ENCODE peak calls at places on chromosome 9, in six cellular contexts. J is upper lobe of right lung, I is GM23248, D is psoas muscle, R is stomach, U is lower lobe of right lung. T is an unnamed sample.
A peak's percentile ranks its signal among the peaks of the same experiment; 100 is the strongest.

GRCh38 chr9:130328349-130328801 is 62.8 kb downstream of the HMCN2 start:
- DNase-seq in U (no peak), J (peak; percentile 62), I (peak; percentile 65), R (peak; percentile 37), D (peak; percentile 64), T (no peak)

GRCh38 chr9:93600504-93600903 is 24.1 kb downstream of the PHF2 start:
- DNase-seq in J (no peak), D (no peak), R (no peak), U (no peak), I (no peak), T (no peak)

GRCh38 chr9:19682416-19682815 is 106.4 kb downstream of the SLC24A2 start:
- DNase-seq in J (no peak), R (no peak), U (no peak), D (no peak), I (no peak), T (no peak)

GRCh38 chr9:101536938-101537337 is 3.3 kb downstream of the RNF20 start:
- DNase-seq in J (no peak), U (no peak), D (no peak), R (no peak), I (peak; percentile 43), T (no peak)

GRCh38 chr9:112322701-112323377 is 10.6 kb downstream of the PTBP3 start:
- DNase-seq in I (no peak), J (no peak), R (no peak), D (no peak), U (no peak), T (no peak)

GRCh38 chr9:81682797-81683196 is 6.5 kb downstream of the TLE1 start:
- DNase-seq in I (no peak), J (no peak), D (no peak), U (no peak), R (peak; percentile 81), T (no peak)

GRCh38 chr9:93188426-93189368 is 4.8 kb downstream of the WNK2 start:
- DNase-seq in D (no peak), U (no peak), J (no peak), I (no peak), R (no peak), T (no peak)

GRCh38 chr9:34157898-34158297 is 20.9 kb upstream of the UBAP1 start:
- DNase-seq in I (no peak), U (no peak), J (no peak), D (no peak), R (no peak), T (no peak)

GRCh38 chr9:110746211-110746930 is 77.8 kb downstream of the MUSK start:
- DNase-seq in I (no peak), U (no peak), D (no peak), J (no peak), R (no peak), T (no peak)

GRCh38 chr9:96009690-96010477 is 134.4 kb downstream of the ERCC6L2 start:
- DNase-seq in R (no peak), J (no peak), I (no peak), D (no peak), U (no peak), T (no peak)

GRCh38 chr9:92954078-92954861 is 6.9 kb downstream of the FGD3 start:
- DNase-seq in D (no peak), I (peak; percentile 30), R (peak; percentile 71), U (no peak), J (peak; percentile 48), T (peak; percentile 39)

GRCh38 chr9:71729816-71730526 is 38.3 kb downstream of the CEMIP2 start:
- DNase-seq in D (no peak), I (no peak), J (no peak), U (no peak), R (no peak), T (no peak)

GRCh38 chr9:131276891-131277672 is 772 bp upstream of the FAM78A start:
- DNase-seq in I (peak; percentile 32), R (no peak), J (no peak), U (no peak), D (no peak), T (no peak)

GRCh38 chr9:94039786-94040185 is 44.5 kb upstream of the PTPDC1 start:
- DNase-seq in J (no peak), R (no peak), D (no peak), I (no peak), U (no peak), T (no peak)

GRCh38 chr9:36063804-36064447 is 27.2 kb downstream of the RECK start:
- DNase-seq in I (peak; percentile 73), D (no peak), R (no peak), J (no peak), U (no peak), T (no peak)

GRCh38 chr9:6910032-6910431 is 152.3 kb downstream of the KDM4C start:
- DNase-seq in D (no peak), I (peak; percentile 51), U (no peak), R (no peak), J (no peak), T (no peak)

GRCh38 chr9:95008151-95008771 is 281.8 kb downstream of the AOPEP start:
- DNase-seq in U (peak; percentile 53), I (peak; percentile 45), D (no peak), R (no peak), J (no peak), T (no peak)

GRCh38 chr9:120868339-120868675 is 8.7 kb downstream of the PHF19 start:
- DNase-seq in J (no peak), I (peak; percentile 82), D (no peak), U (no peak), R (no peak), T (no peak)

GRCh38 chr9:2726620-2727335 is 9.5 kb downstream of the KCNV2 start:
- DNase-seq in I (peak; percentile 82), D (no peak), J (no peak), R (no peak), U (no peak), T (no peak)

GRCh38 chr9:109507421-109507838 is 9.3 kb upstream of the PTPN3 start:
- DNase-seq in I (peak; percentile 89), U (no peak), D (peak; percentile 71), R (no peak), J (no peak), T (peak; percentile 67)

GRCh38 chr9:99249619-99250018 is 27.5 kb downstream of the SEC61B start:
- DNase-seq in I (peak; percentile 28), J (no peak), U (no peak), D (no peak), R (no peak), T (no peak)

GRCh38 chr9:31840702-31841101 is 543.7 kb upstream of the ACO1 start:
- DNase-seq in R (no peak), D (no peak), U (no peak), I (no peak), J (no peak), T (no peak)

GRCh38 chr9:120621941-120622340 is 42.0 kb upstream of the CDK5RAP2 start:
- DNase-seq in J (no peak), U (no peak), R (no peak), I (no peak), D (no peak), T (no peak)

GRCh38 chr9:88421348-88421747 is 33.1 kb downstream of the SPIN1 start:
- DNase-seq in U (no peak), R (no peak), I (no peak), D (no peak), J (no peak), T (no peak)
- H3K36me3 ChIP-seq in U (peaks cover 9% of the 10 kb centered on the region), R (peaks cover 55% of the 10 kb centered on the region), I (peaks cover 17% of the 10 kb centered on the region), D (peaks cover 5% of the 10 kb centered on the region), J (peaks cover 14% of the 10 kb centered on the region), T (no peaks in the 10 kb centered on the region)

GRCh38 chr9:137219757-137220316 is 2.2 kb downstream of the RNF208 start:
- DNase-seq in U (no peak), D (no peak), I (no peak), R (no peak), J (no peak), T (no peak)
- H3K27ac ChIP-seq in U (no peak overlapping the region), D (no peak overlapping the region), I (no peak overlapping the region), R (peak overlapping the region; percentile 40), J (no peak overlapping the region), T (no peak overlapping the region)

GRCh38 chr9:97911970-97912369 is 10.3 kb downstream of the TRMO start:
- DNase-seq in U (no peak), J (no peak), R (no peak), D (no peak), I (no peak), T (no peak)
- H3K36me3 ChIP-seq in U (peaks cover 87% of the 10 kb centered on the region), J (peaks cover 74% of the 10 kb centered on the region), R (peaks cover 89% of the 10 kb centered on the region), D (peaks cover 88% of the 10 kb centered on the region), I (peaks cover 25% of the 10 kb centered on the region), T (peaks cover 52% of the 10 kb centered on the region)

GRCh38 chr9:114899461-114899860 is 30.9 kb downstream of the TNFSF8 start:
- DNase-seq in U (no peak), D (no peak), J (no peak), R (no peak), I (no peak), T (no peak)
- H3K27ac ChIP-seq in U (no peak overlapping the region), D (no peak overlapping the region), J (no peak overlapping the region), R (no peak overlapping the region), I (no peak overlapping the region), T (no peak overlapping the region)

GRCh38 chr9:128187361-128187760 is 4.0 kb downstream of the CIZ1 start:
- DNase-seq in R (no peak), U (no peak), D (no peak), J (no peak), I (no peak), T (no peak)
- H3K36me3 ChIP-seq in R (peaks cover 68% of the 10 kb centered on the region), U (peaks cover 69% of the 10 kb centered on the region), D (peaks cover 81% of the 10 kb centered on the region), J (peaks cover 57% of the 10 kb centered on the region), I (peaks cover 16% of the 10 kb centered on the region), T (no peaks in the 10 kb centered on the region)

DNA sequence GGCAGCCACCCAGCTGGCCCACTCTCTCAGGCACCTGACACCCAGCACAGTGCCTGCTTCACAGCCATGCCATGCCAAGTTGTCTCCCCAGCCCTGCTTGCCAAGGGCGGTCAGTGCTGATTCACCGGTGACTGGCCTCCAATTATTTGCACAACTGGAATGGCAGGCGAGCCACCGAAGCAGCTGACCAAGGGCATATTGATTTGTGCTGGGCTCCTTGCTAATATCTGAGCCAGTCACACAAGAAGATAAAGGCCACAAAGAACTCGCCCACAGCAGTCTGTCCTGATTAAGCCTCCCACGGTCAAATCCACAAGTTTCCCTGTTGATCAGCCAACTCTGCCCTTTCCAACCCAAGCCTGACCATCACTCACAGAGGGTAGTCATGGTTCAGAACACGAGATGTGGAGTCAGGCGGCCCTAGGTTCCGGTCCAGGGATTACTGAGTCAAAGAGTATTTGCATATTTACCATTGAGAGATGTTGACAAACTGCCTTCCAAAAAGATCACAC is 6.4 kb upstream of the EEIG1 start:
- DNase-seq in R (peak; percentile 92), J (no peak), D (peak; percentile 81), I (peak; percentile 87), U (no peak), T (peak; percentile 87)
- H3K27ac ChIP-seq in R (peak overlapping the region; percentile 76), J (no peak overlapping the region), D (peak overlapping the region; percentile 75), I (peak overlapping the region; percentile 42), U (no peak overlapping the region), T (peak overlapping the region; percentile 72)